ENCODE peak calls at places on chromosomes 2 and 18, in ten cellular contexts. One of them, this sample, is unnamed.

GRCh38 chr2:231917280-231918088 is 8.7 kb downstream of the NPPC start:
- DNase-seq in psoas muscle: no peak
- DNase-seq in H7: peak
- DNase-seq in aorta: peak
- DNase-seq in amygdala: no peak
- DNase-seq in colonic mucosa: no peak
- DNase-seq in cardiac fibroblast: peak
- DNase-seq in GDM1: no peak
- DNase-seq in WERI-Rb-1: no peak
- DNase-seq in HCEC 1CT: no peak
- DNase-seq in this sample: no peak

GRCh38 chr2:233410191-233410760 is 56.0 kb downstream of the DGKD start:
- DNase-seq in psoas muscle: no peak
- DNase-seq in H7: no peak
- DNase-seq in aorta: no peak
- DNase-seq in amygdala: no peak
- DNase-seq in colonic mucosa: peak
- DNase-seq in cardiac fibroblast: no peak
- DNase-seq in GDM1: no peak
- DNase-seq in WERI-Rb-1: no peak
- DNase-seq in HCEC 1CT: no peak
- DNase-seq in this sample: no peak

GRCh38 chr2:18684202-18685040 is 95.1 kb upstream of the NT5C1B start:
- DNase-seq in psoas muscle: no peak
- DNase-seq in H7: no peak
- DNase-seq in aorta: no peak
- DNase-seq in amygdala: no peak
- DNase-seq in colonic mucosa: peak
- DNase-seq in cardiac fibroblast: no peak
- DNase-seq in GDM1: no peak
- DNase-seq in WERI-Rb-1: no peak
- DNase-seq in HCEC 1CT: peak
- DNase-seq in this sample: no peak

GRCh38 chr2:147989809-147990403 is 30.6 kb downstream of the ORC4 start:
- DNase-seq in psoas muscle: no peak
- DNase-seq in H7: peak
- DNase-seq in aorta: no peak
- DNase-seq in amygdala: no peak
- DNase-seq in colonic mucosa: no peak
- DNase-seq in cardiac fibroblast: peak
- DNase-seq in GDM1: no peak
- DNase-seq in WERI-Rb-1: no peak
- DNase-seq in HCEC 1CT: peak
- DNase-seq in this sample: no peak

GRCh38 chr18:9417081-9417841 is 58.1 kb upstream of the RALBP1 start:
- DNase-seq in psoas muscle: peak
- DNase-seq in H7: peak
- DNase-seq in aorta: no peak
- DNase-seq in amygdala: no peak
- DNase-seq in colonic mucosa: no peak
- DNase-seq in cardiac fibroblast: peak
- DNase-seq in GDM1: no peak
- DNase-seq in WERI-Rb-1: no peak
- DNase-seq in HCEC 1CT: peak
- DNase-seq in this sample: no peak

GRCh38 chr18:32446780-32447179 is 23.9 kb downstream of the GAREM1 start:
- DNase-seq in psoas muscle: no peak
- DNase-seq in H7: no peak
- DNase-seq in aorta: no peak
- DNase-seq in amygdala: no peak
- DNase-seq in colonic mucosa: no peak
- DNase-seq in cardiac fibroblast: no peak
- DNase-seq in GDM1: no peak
- DNase-seq in WERI-Rb-1: no peak
- DNase-seq in HCEC 1CT: no peak
- DNase-seq in this sample: no peak

GRCh38 chr18:38551881-38552280 is 986.3 kb upstream of the CELF4 start:
- DNase-seq in psoas muscle: no peak
- DNase-seq in H7: no peak
- DNase-seq in aorta: no peak
- DNase-seq in amygdala: no peak
- DNase-seq in colonic mucosa: no peak
- DNase-seq in cardiac fibroblast: no peak
- DNase-seq in GDM1: no peak
- DNase-seq in WERI-Rb-1: no peak
- DNase-seq in HCEC 1CT: no peak
- DNase-seq in this sample: no peak

GRCh38 chr2:239363946-239364637 is 36.7 kb downstream of the HDAC4 start:
- DNase-seq in psoas muscle: no peak
- DNase-seq in H7: peak
- DNase-seq in aorta: peak
- DNase-seq in amygdala: no peak
- DNase-seq in colonic mucosa: no peak
- DNase-seq in cardiac fibroblast: no peak
- DNase-seq in GDM1: no peak
- DNase-seq in WERI-Rb-1: no peak
- DNase-seq in HCEC 1CT: no peak
- DNase-seq in this sample: no peak